ENCODE peak calls at places on chromosome 3, in four cellular contexts. X is A549, Q is HepG2, D is GM12878. A is an unnamed sample.

GRCh38 chr3:859135-859534 is 233.7 kb upstream of the CNTN6 start:
- DNase-seq in X (no peak), Q (no peak), D (no peak), A (no peak)

GRCh38 chr3:134367869-134368750 is 6.1 kb downstream of the AMOTL2 start:
- DNase-seq in X (no peak), Q (no peak), D (no peak), A (no peak)

GRCh38 chr3:115211810-115212492 is 64.9 kb upstream of the ZBTB20 start:
- DNase-seq in X (no peak), Q (no peak), D (no peak), A (no peak)

GRCh38 chr3:36700537-36701248 is 63.7 kb downstream of the DCLK3 start:
- DNase-seq in X (peak; percentile 47), Q (peak; percentile 44), D (no peak), A (peak; percentile 54)

GRCh38 chr3:134381048-134381447 is 6.8 kb upstream of the AMOTL2 start:
- DNase-seq in X (no peak), Q (no peak), D (no peak), A (no peak)

GRCh38 chr3:11138371-11138770 is 15.9 kb upstream of the HRH1 start:
- DNase-seq in X (no peak), Q (no peak), D (no peak), A (no peak)

GRCh38 chr3:160545481-160545880 is 19.9 kb downstream of the KPNA4 start:
- DNase-seq in X (no peak), Q (no peak), D (no peak), A (no peak)

GRCh38 chr3:193594946-193595689 is 2.1 kb downstream of the OPA1 start:
- DNase-seq in X (no peak), Q (no peak), D (no peak), A (no peak)

GRCh38 chr3:184005981-184006507 is 11.6 kb downstream of the ABCC5 start:
- DNase-seq in X (no peak), Q (no peak), D (peak; percentile 27), A (peak; percentile 67)

GRCh38 chr3:35968223-35968622 is 328.9 kb downstream of the ARPP21 start:
- DNase-seq in X (no peak), Q (no peak), D (no peak), A (no peak)

GRCh38 chr3:70824785-70825184 is 512.3 kb upstream of the MDFIC2 start:
- DNase-seq in X (peak; percentile 17), Q (no peak), D (no peak), A (no peak)

GRCh38 chr3:184240384-184241140 is 8.2 kb downstream of the ALG3 start:
- DNase-seq in X (no peak), Q (no peak), D (no peak), A (no peak)

GRCh38 chr3:71912839-71913495 is 128.0 kb upstream of the PROK2 start:
- DNase-seq in X (no peak), Q (no peak), D (no peak), A (peak; percentile 27)

GRCh38 chr3:124563376-124563775 is 166.9 kb upstream of the UMPS start:
- DNase-seq in X (no peak), Q (no peak), D (no peak), A (peak; percentile 51)

GRCh38 chr3:177596248-177596821 is 399.1 kb upstream of the TBL1XR1 start:
- DNase-seq in X (no peak), Q (no peak), D (no peak), A (no peak)

GRCh38 chr3:122392868-122393844 is 9.2 kb downstream of the FAM162A start:
- DNase-seq in X (peak; percentile 43), Q (peak; percentile 47), D (no peak), A (peak; percentile 13)

GRCh38 chr3:124882749-124883148 is 4.4 kb downstream of the ITGB5 start:
- DNase-seq in X (no peak), Q (no peak), D (no peak), A (no peak)

GRCh38 chr3:46693897-46694235 is 387 bp upstream of the ALS2CL start:
- DNase-seq in X (no peak), Q (no peak), D (no peak), A (no peak)

GRCh38 chr3:147680820-147681488 is 271.8 kb downstream of the ZIC1 start:
- DNase-seq in X (no peak), Q (no peak), D (no peak), A (no peak)

GRCh38 chr3:9508781-9509180 is 44.8 kb downstream of the LHFPL4 start:
- DNase-seq in X (no peak), Q (no peak), D (no peak), A (no peak)

GRCh38 chr3:156605686-156606605 is 51.0 kb upstream of the SSR3 start:
- DNase-seq in X (no peak), Q (no peak), D (no peak), A (peak; percentile 70)

GRCh38 chr3:45026038-45026437 is at the start of gene CLEC3B:
- DNase-seq in X (no peak), Q (no peak), D (no peak), A (no peak)

GRCh38 chr3:13502791-13503060 is 22.6 kb downstream of the HDAC11 start:
- DNase-seq in X (no peak), Q (no peak), D (no peak), A (no peak)

GRCh38 chr3:159130108-159130507 is 328.3 kb downstream of the MFSD1 start:
- DNase-seq in X (no peak), Q (peak; percentile 13), D (no peak), A (no peak)

GRCh38 chr3:142276780-142277179 is 51.4 kb upstream of the GK5 start:
- DNase-seq in X (no peak), Q (no peak), D (no peak), A (no peak)

GRCh38 chr3:28326458-28326926 is 22.0 kb upstream of the ZCWPW2 start:
- DNase-seq in X (no peak), Q (no peak), D (peak; percentile 38), A (no peak)

GRCh38 chr3:171676600-171677175 is 133.6 kb downstream of the PLD1 start:
- DNase-seq in X (no peak), Q (no peak), D (no peak), A (no peak)

GRCh38 chr3:12442654-12443501 is 41.4 kb upstream of the TSEN2 start:
- DNase-seq in X (no peak), Q (no peak), D (no peak), A (no peak)

GRCh38 chr3:159733194-159733860 is 255.3 kb upstream of the IL12A start:
- DNase-seq in X (no peak), Q (no peak), D (no peak), A (no peak)

GRCh38 chr3:186108106-186108940 is 566 bp downstream of the ETV5 start:
- DNase-seq in X (peak; percentile 76), Q (peak; percentile 59), D (no peak), A (peak; percentile 73)

DNA sequence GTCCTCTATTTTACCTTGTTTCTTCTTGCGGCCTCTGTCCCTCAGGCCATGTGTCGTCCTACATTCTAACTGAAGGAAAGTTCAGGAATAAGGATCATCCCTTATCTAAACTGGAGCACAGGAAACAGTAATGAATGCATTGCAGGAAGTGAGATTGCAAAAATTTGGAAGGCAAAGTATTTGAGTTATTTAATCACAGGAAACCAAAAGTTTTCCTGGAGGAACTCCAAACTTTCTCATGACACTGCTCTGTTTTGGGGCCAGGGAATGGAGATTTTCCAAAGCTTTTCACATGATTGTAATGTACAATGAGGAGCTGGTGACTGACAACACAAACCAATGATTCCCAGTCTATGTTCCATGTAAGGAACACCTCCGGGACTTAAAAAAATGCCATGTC is 57.8 kb upstream of the PLSCR4 start:
- DNase-seq in X (no peak), Q (no peak), D (no peak), A (no peak)
- TF ChIP-seq POLR2AphosphoS2 in X (no peak), Q (no peak), D (no peak), A (no peak)

DNA sequence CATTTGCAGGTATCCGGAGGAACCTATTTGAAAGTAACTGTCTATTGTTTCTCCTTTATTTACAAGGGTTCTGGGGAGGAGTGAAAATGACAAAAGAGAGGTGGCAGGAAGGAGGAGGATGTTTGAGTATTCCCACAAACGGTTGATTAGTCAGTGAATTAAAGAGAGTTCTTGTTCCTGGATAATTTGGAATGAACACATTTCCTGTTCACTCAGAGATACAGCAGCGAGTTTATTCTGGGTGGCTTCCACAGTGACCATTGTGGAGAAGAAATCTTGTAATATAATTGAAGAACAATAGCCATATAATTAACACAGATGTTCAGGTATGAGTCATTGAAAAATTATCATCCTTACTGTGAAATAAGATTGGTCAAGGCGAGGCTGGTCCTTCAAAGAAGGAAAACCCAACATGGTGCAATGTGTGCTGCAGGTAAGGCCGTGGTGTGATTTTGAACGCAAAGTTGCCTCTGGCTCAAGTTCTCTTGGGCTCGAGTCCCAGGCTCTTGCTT is 77.3 kb downstream of the NFKBIZ start:
- DNase-seq in X (no peak), Q (no peak), D (no peak), A (no peak)
- TF ChIP-seq POLR2AphosphoS2 in X (no peak), Q (no peak), D (no peak), A (no peak)

GRCh38 chr3:23728651-23729117 is 77.1 kb upstream of the UBE2E1 start:
- DNase-seq in X (no peak), Q (no peak), D (no peak), A (no peak)
- TF ChIP-seq POLR2AphosphoS2 in X (no peak), Q (no peak), D (no peak), A (no peak)

GRCh38 chr3:23202203-23202920 is 765 bp upstream of the UBE2E2 start:
- DNase-seq in X (no peak), Q (no peak), D (no peak), A (no peak)
- TF ChIP-seq POLR2AphosphoS2 in X (no peak), Q (no peak), D (no peak), A (no peak)

GRCh38 chr3:110562621-110563020 is 509.0 kb upstream of the NECTIN3 start:
- DNase-seq in X (no peak), Q (no peak), D (no peak), A (no peak)
- TF ChIP-seq POLR2AphosphoS2 in X (no peak), Q (no peak), D (no peak), A (no peak)

DNA sequence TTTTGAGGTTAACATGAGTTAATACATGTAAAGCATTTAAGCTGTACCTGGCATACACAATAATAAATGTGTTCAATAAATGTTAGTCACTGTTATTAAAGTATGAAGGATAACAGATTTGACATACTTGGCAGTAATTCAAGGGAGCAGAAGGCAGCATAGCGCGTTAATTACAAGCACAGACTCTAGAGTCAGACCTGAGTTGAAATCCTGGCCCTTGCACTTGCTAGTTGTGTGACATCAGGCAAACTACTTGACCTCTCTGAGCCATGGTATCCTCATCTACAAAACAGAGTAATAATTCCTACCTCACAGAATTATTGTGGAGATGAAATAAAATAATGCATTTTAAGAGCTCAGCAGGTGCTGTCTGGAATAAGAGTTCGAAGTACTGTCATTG is 5.4 kb downstream of the IFT122 start:
- DNase-seq in X (no peak), Q (no peak), D (no peak), A (no peak)
- TF ChIP-seq POLR2AphosphoS2 in X (no peak), Q (no peak), D (no peak), A (no peak)

GRCh38 chr3:58388550-58389061 is 45.0 kb downstream of the PDHB start:
- DNase-seq in X (no peak), Q (peak; percentile 16), D (no peak), A (no peak)

GRCh38 chr3:58383904-58384303 is 49.7 kb downstream of the PDHB start:
- DNase-seq in X (no peak), Q (no peak), D (no peak), A (no peak)

GRCh38 chr3:58384381-58385090 is 49.1 kb downstream of the PDHB start:
- DNase-seq in X (no peak), Q (no peak), D (no peak), A (no peak)

GRCh38 chr3:58387650-58388546 is 45.7 kb downstream of the PDHB start:
- DNase-seq in X (no peak), Q (no peak), D (no peak), A (no peak)

GRCh38 chr3:58386966-58387365 is 46.7 kb downstream of the PDHB start:
- DNase-seq in X (no peak), Q (no peak), D (no peak), A (no peak)
- TF ChIP-seq POLR2AphosphoS2 in X (no peak), Q (no peak), D (no peak), A (no peak)

GRCh38 chr3:52539010-52539653 is 2.7 kb downstream of the UQCC5 start:
- DNase-seq in X (no peak), Q (no peak), D (no peak), A (no peak)
- TF ChIP-seq POLR2AphosphoS2 in X (no peak), Q (no peak), D (no peak), A (no peak)